ENCODE peak calls at places on chromosome 4, in six cellular contexts. T is GM12891, O is suprapubic skin, Y is spleen, R is stomach, B is prostate gland. J is an unnamed sample.

GRCh38 chr4:23934915-23935314 is 45.1 kb upstream of the PPARGC1A start:
- DNase-seq in T (no peak), O (peak), Y (no peak), R (peak), B (peak), J (no peak)

GRCh38 chr4:37645736-37646135 is 40.4 kb downstream of the RELL1 start:
- DNase-seq in T (no peak), O (no peak), Y (no peak), R (no peak), B (no peak), J (no peak)

GRCh38 chr4:152618971-152619370 is 60.8 kb downstream of the TMEM154 start:
- DNase-seq in T (no peak), O (no peak), Y (no peak), R (no peak), B (no peak), J (peak)

GRCh38 chr4:108360857-108361820 is 192.4 kb upstream of the LEF1 start:
- DNase-seq in T (no peak), O (no peak), Y (no peak), R (no peak), B (peak), J (peak)

GRCh38 chr4:111652206-111652605 is 493.0 kb upstream of the FAM241A start:
- DNase-seq in T (no peak), O (no peak), Y (no peak), R (no peak), B (no peak), J (no peak)

GRCh38 chr4:82044141-82044993 is 329.4 kb downstream of the HNRNPD start:
- DNase-seq in T (no peak), O (peak), Y (peak), R (peak), B (peak), J (no peak)

GRCh38 chr4:69656653-69657158 is 3.7 kb upstream of the UGT2A1 start:
- DNase-seq in T (no peak), O (no peak), Y (no peak), R (no peak), B (no peak), J (no peak)

GRCh38 chr4:160562661-160563060 is 1459.8 kb downstream of the RAPGEF2 start:
- DNase-seq in T (no peak), O (no peak), Y (no peak), R (no peak), B (no peak), J (no peak)

GRCh38 chr4:37828843-37829242 is 2.4 kb downstream of the PGM2 start:
- DNase-seq in T (no peak), O (no peak), Y (no peak), R (no peak), B (no peak), J (no peak)

GRCh38 chr4:73998040-73999011 is at the start of gene CXCL5:
- DNase-seq in T (no peak), O (no peak), Y (peak), R (peak), B (no peak), J (no peak)

GRCh38 chr4:156901871-156902270 is 69.7 kb downstream of the PDGFC start:
- DNase-seq in T (no peak), O (no peak), Y (no peak), R (no peak), B (no peak), J (no peak)

GRCh38 chr4:70705856-70706461 is 15.8 kb upstream of the RUFY3 start:
- DNase-seq in T (no peak), O (no peak), Y (no peak), R (no peak), B (no peak), J (no peak)

GRCh38 chr4:70704333-70705145 is 16.2 kb downstream of the UTP3 start:
- DNase-seq in T (peak), O (peak), Y (peak), R (peak), B (peak), J (peak)

GRCh38 chr4:70703695-70704332 is 15.5 kb downstream of the UTP3 start:
- DNase-seq in T (no peak), O (no peak), Y (no peak), R (no peak), B (peak), J (no peak)

GRCh38 chr4:70706516-70706915 is 15.2 kb upstream of the RUFY3 start:
- DNase-seq in T (no peak), O (no peak), Y (no peak), R (no peak), B (no peak), J (no peak)

DNA sequence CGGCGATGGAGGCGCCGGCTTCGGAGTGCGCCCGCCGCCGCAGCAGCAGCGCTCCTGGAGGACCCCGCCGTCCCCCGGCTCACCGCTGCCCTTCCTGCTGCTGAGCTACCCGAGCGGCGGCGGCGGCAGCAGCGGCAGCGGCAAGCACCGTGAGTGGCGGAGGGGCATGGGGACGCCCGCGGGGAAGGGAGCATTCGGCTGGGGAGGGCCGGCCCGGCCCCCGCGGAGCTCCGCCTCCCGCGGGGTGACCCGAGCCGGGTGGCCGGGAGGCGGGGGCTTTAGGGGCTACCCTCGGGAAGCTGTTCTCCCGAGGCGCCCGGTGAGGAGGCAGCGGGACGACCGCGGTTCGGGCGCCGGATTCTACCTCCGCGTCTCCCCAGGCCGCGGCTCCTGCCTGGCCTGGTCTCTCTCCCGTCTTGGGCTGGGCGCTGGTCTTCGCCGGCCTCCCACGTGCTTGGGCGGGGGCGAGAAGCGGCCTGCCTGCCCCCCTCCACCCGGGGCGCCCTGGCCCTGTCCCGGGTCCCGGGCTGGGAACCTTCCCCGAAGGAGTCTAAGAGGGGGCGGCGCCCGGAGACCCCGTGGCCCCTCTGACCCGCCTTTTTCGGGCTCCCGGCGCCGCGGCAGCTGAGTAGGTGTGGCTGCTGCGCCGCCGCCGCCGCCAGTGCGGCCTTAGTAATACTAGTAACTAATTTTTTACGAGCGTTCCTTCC is 16.5 kb upstream of the RUFY3 start:
- DNase-seq in T (peak), O (peak), Y (peak), R (peak), B (peak), J (peak)
- TF ChIP-seq POLR2AphosphoS5 in T (no peak), O (peak), Y (peak), R (peak), B (no peak), J (no peak)

DNA sequence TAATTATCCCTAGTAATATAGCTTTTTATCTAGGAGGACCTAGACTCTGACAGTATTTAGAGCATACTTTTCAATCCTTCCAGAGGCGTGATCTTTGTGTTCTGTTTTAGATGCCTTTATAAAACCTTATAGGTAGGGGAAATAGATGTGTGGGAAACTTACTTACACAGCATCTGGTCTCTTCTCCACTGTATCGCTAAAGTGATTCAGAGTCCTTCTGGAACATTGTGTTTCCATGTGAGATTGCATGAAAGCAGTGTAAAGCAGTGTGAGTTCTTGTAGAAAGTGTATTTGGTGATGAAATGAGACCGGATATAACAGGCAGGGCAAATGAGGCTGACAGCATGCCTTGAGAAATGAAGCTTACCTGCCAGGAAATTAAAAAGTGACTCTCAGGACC is 9.5 kb downstream of the GABRB1 start:
- DNase-seq in T (no peak), O (no peak), Y (no peak), R (no peak), B (no peak), J (no peak)
- TF ChIP-seq POLR2AphosphoS5 in T (no peak), O (no peak), Y (no peak), R (no peak), B (no peak), J (no peak)

GRCh38 chr4:1055721-1056590 is 44.5 kb downstream of the FGFRL1 start:
- DNase-seq in T (no peak), O (peak), Y (peak), R (peak), B (peak), J (no peak)

GRCh38 chr4:1051472-1051871 is 40.0 kb downstream of the FGFRL1 start:
- DNase-seq in T (no peak), O (peak), Y (no peak), R (no peak), B (no peak), J (no peak)

GRCh38 chr4:1052231-1052671 is 40.8 kb downstream of the FGFRL1 start:
- DNase-seq in T (no peak), O (peak), Y (peak), R (peak), B (no peak), J (no peak)

GRCh38 chr4:1050486-1051213 is 39.2 kb downstream of the FGFRL1 start:
- DNase-seq in T (no peak), O (peak), Y (peak), R (peak), B (no peak), J (no peak)

DNA sequence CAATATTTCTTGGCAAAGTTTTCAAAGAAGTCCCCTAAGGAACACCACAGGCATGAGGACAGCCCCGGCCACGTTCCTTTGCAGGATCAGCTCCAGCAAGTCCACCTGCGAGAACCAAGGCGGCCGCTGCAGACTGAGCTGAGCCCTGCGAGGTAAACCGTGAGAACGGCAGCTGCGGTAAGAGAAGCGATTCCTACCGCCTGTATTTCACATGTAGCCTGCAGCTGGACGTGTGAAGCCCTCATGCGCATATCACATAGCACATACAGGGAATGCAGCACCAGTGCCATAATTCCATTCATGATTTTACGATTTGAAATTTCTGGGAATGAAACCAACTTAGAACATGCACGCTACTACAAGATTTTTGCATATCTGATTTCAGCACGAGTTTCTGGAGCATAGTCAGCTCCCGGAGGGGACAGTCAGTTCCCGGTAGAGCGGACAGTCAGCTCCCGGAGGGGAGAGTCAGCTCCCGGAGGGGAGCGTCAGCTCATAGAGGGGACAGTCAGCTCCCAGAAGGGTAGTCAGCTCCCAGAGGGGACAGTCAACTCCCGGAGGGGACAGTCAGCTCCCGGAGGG is 41.7 kb downstream of the FGFRL1 start:
- DNase-seq in T (no peak), O (peak), Y (peak), R (peak), B (no peak), J (no peak)
- TF ChIP-seq POLR2AphosphoS5 in T (no peak), O (no peak), Y (no peak), R (peak), B (peak), J (no peak)

GRCh38 chr4:6245246-6246169 is 24.1 kb upstream of the WFS1 start:
- DNase-seq in T (no peak), O (no peak), Y (peak), R (no peak), B (no peak), J (no peak)
- TF ChIP-seq POLR2AphosphoS5 in T (no peak), O (no peak), Y (no peak), R (no peak), B (no peak), J (no peak)

GRCh38 chr4:109691411-109691920 is 11.8 kb downstream of the CASP6 start:
- DNase-seq in T (no peak), O (no peak), Y (no peak), R (no peak), B (no peak), J (no peak)
- TF ChIP-seq POLR2AphosphoS5 in T (no peak), O (no peak), Y (no peak), R (no peak), B (no peak), J (no peak)

GRCh38 chr4:157992038-157992706 is 180.7 kb downstream of the GASK1B start:
- DNase-seq in T (no peak), O (no peak), Y (no peak), R (no peak), B (peak), J (no peak)
- TF ChIP-seq POLR2AphosphoS5 in T (no peak), O (no peak), Y (no peak), R (no peak), B (peak), J (peak)

GRCh38 chr4:128286474-128287158 is 997 bp downstream of the PGRMC2 start:
- DNase-seq in T (no peak), O (no peak), Y (no peak), R (no peak), B (peak), J (no peak)

GRCh38 chr4:128288689-128289106 is 1.1 kb upstream of the PGRMC2 start:
- DNase-seq in T (no peak), O (no peak), Y (no peak), R (peak), B (peak), J (no peak)

GRCh38 chr4:128287871-128288688 is 467 bp upstream of the PGRMC2 start:
- DNase-seq in T (peak), O (peak), Y (peak), R (peak), B (peak), J (peak)

GRCh38 chr4:128285085-128286023 is 2.3 kb downstream of the PGRMC2 start:
- DNase-seq in T (no peak), O (no peak), Y (no peak), R (no peak), B (no peak), J (no peak)

GRCh38 chr4:128287159-128287870 is at the start of gene PGRMC2:
- DNase-seq in T (no peak), O (no peak), Y (no peak), R (no peak), B (no peak), J (no peak)
- TF ChIP-seq POLR2AphosphoS5 in T (no peak), O (no peak), Y (no peak), R (peak), B (no peak), J (peak)

GRCh38 chr4:140102406-140102805 is 51.6 kb downstream of the MAML3 start:
- DNase-seq in T (no peak), O (no peak), Y (no peak), R (no peak), B (no peak), J (no peak)

GRCh38 chr4:140097572-140097971 is 56.4 kb downstream of the MAML3 start:
- DNase-seq in T (no peak), O (no peak), Y (no peak), R (no peak), B (no peak), J (no peak)

GRCh38 chr4:140100771-140101170 is 53.2 kb downstream of the MAML3 start:
- DNase-seq in T (no peak), O (no peak), Y (no peak), R (no peak), B (no peak), J (no peak)

GRCh38 chr4:140098481-140099132 is 55.4 kb downstream of the MAML3 start:
- DNase-seq in T (no peak), O (no peak), Y (no peak), R (no peak), B (no peak), J (no peak)

DNA sequence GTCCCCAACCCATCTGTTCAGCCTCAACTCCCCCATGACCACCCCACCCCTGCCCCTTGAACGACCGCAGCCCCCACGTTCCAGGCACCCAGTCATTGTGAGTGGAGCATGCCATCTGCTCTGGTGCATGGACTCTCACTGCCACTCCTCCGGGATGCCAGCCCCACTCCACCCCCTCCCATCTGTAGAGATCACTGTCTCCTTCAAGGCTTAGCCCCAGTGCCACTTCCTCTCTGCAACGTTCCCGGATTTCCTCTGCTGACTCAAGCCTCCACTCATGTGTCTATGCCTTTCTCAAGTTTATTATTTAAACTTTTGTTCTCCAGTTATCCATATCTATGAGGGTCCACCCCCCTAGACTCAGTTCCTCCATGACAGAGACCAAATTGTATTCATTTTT is 54.0 kb downstream of the MAML3 start:
- DNase-seq in T (no peak), O (no peak), Y (peak), R (no peak), B (no peak), J (peak)
- TF ChIP-seq POLR2AphosphoS5 in T (no peak), O (no peak), Y (no peak), R (no peak), B (no peak), J (peak)

J was measured in esophagus muscularis mucosa.